ENCODE peak calls at places on chromosomes 7 and 10, in four cellular contexts. One of them, this sample, is unnamed.

GRCh38 chr10:30383366-30383765 is 34.3 kb upstream of the MTPAP start:
- DNase-seq in H1: no peak
- DNase-seq in HepG2: no peak
- DNase-seq in GM12878: no peak
- DNase-seq in this sample: no peak

GRCh38 chr7:23473848-23474097 is 3.5 kb upstream of the IGF2BP3 start:
- DNase-seq in H1: no peak
- DNase-seq in HepG2: peak; percentile 23
- DNase-seq in GM12878: no peak
- DNase-seq in this sample: no peak

GRCh38 chr10:58064714-58065528 is 202.8 kb downstream of the IPMK start:
- DNase-seq in H1: no peak
- DNase-seq in HepG2: peak; percentile 35
- DNase-seq in GM12878: no peak
- DNase-seq in this sample: peak; percentile 43

GRCh38 chr7:37921340-37921805 is 933 bp downstream of the EPDR1 start:
- DNase-seq in H1: no peak
- DNase-seq in HepG2: peak; percentile 60
- DNase-seq in GM12878: no peak
- DNase-seq in this sample: peak; percentile 80

GRCh38 chr7:16668049-16668858 is 22.3 kb downstream of the BZW2 start:
- DNase-seq in H1: no peak
- DNase-seq in HepG2: peak; percentile 10
- DNase-seq in GM12878: no peak
- DNase-seq in this sample: peak; percentile 54

GRCh38 chr10:60747817-60748469 is 30.3 kb upstream of the CDK1 start:
- DNase-seq in H1: no peak
- DNase-seq in HepG2: no peak
- DNase-seq in GM12878: no peak
- DNase-seq in this sample: no peak

GRCh38 chr10:79176949-79177602 is 108.3 kb downstream of the ZMIZ1 start:
- DNase-seq in H1: no peak
- DNase-seq in HepG2: peak; percentile 65
- DNase-seq in GM12878: no peak
- DNase-seq in this sample: peak; percentile 75

GRCh38 chr10:14782691-14783363 is 8.1 kb upstream of the FAM107B start:
- DNase-seq in H1: peak; percentile 9
- DNase-seq in HepG2: peak; percentile 56
- DNase-seq in GM12878: no peak
- DNase-seq in this sample: no peak

GRCh38 chr7:44244282-44244681 is 43.5 kb downstream of the YKT6 start:
- DNase-seq in H1: no peak
- DNase-seq in HepG2: no peak
- DNase-seq in GM12878: no peak
- DNase-seq in this sample: peak; percentile 85

GRCh38 chr7:85004402-85004801 is 182.5 kb downstream of the SEMA3D start:
- DNase-seq in H1: no peak
- DNase-seq in HepG2: no peak
- DNase-seq in GM12878: no peak
- DNase-seq in this sample: no peak

GRCh38 chr7:13291010-13291409 is 603.6 kb downstream of the ARL4A start:
- DNase-seq in H1: no peak
- DNase-seq in HepG2: no peak
- DNase-seq in GM12878: no peak
- DNase-seq in this sample: no peak

GRCh38 chr10:92027141-92027540 is 103.6 kb downstream of the BTAF1 start:
- DNase-seq in H1: no peak
- DNase-seq in HepG2: peak; percentile 38
- DNase-seq in GM12878: no peak
- DNase-seq in this sample: no peak

GRCh38 chr10:92024700-92025099 is 101.1 kb downstream of the BTAF1 start:
- DNase-seq in H1: no peak
- DNase-seq in HepG2: no peak
- DNase-seq in GM12878: no peak
- DNase-seq in this sample: no peak
- TF ChIP-seq TCF12 in H1: no peak
- TF ChIP-seq TCF12 in HepG2: no peak
- TF ChIP-seq TCF12 in GM12878: no peak
- TF ChIP-seq TCF12 in this sample: no peak

GRCh38 chr7:121510858-121511482 is 114.9 kb upstream of the FAM3C start:
- DNase-seq in H1: no peak
- DNase-seq in HepG2: no peak
- DNase-seq in GM12878: no peak
- DNase-seq in this sample: no peak
- TF ChIP-seq TCF12 in H1: no peak
- TF ChIP-seq TCF12 in HepG2: no peak
- TF ChIP-seq TCF12 in GM12878: no peak
- TF ChIP-seq TCF12 in this sample: no peak

GRCh38 chr10:310371-310770 is 175.1 kb downstream of the ZMYND11 start:
- DNase-seq in H1: no peak
- DNase-seq in HepG2: no peak
- DNase-seq in GM12878: no peak
- DNase-seq in this sample: no peak
- TF ChIP-seq TCF12 in H1: no peak
- TF ChIP-seq TCF12 in HepG2: no peak
- TF ChIP-seq TCF12 in GM12878: no peak
- TF ChIP-seq TCF12 in this sample: no peak

GRCh38 chr10:48399056-48399541 is 92.6 kb downstream of the MAPK8 start:
- DNase-seq in H1: no peak
- DNase-seq in HepG2: no peak
- DNase-seq in GM12878: no peak
- DNase-seq in this sample: no peak
- TF ChIP-seq TCF12 in H1: no peak
- TF ChIP-seq TCF12 in HepG2: no peak
- TF ChIP-seq TCF12 in GM12878: no peak
- TF ChIP-seq TCF12 in this sample: no peak

GRCh38 chr10:94197241-94197640 is 165.5 kb downstream of the NOC3L start:
- DNase-seq in H1: no peak
- DNase-seq in HepG2: no peak
- DNase-seq in GM12878: no peak
- DNase-seq in this sample: no peak
- TF ChIP-seq TCF12 in H1: no peak
- TF ChIP-seq TCF12 in HepG2: no peak
- TF ChIP-seq TCF12 in GM12878: no peak
- TF ChIP-seq TCF12 in this sample: no peak

GRCh38 chr10:103793429-103793828 is 61.9 kb downstream of the SH3PXD2A start:
- DNase-seq in H1: no peak
- DNase-seq in HepG2: peak; percentile 62
- DNase-seq in GM12878: no peak
- DNase-seq in this sample: no peak

GRCh38 chr10:103795634-103796265 is 59.6 kb downstream of the SH3PXD2A start:
- DNase-seq in H1: no peak
- DNase-seq in HepG2: no peak
- DNase-seq in GM12878: no peak
- DNase-seq in this sample: peak; percentile 71

GRCh38 chr10:103792547-103792946 is 62.8 kb downstream of the SH3PXD2A start:
- DNase-seq in H1: no peak
- DNase-seq in HepG2: no peak
- DNase-seq in GM12878: no peak
- DNase-seq in this sample: no peak

GRCh38 chr10:103794996-103795395 is 60.4 kb downstream of the SH3PXD2A start:
- DNase-seq in H1: no peak
- DNase-seq in HepG2: no peak
- DNase-seq in GM12878: no peak
- DNase-seq in this sample: no peak

DNA sequence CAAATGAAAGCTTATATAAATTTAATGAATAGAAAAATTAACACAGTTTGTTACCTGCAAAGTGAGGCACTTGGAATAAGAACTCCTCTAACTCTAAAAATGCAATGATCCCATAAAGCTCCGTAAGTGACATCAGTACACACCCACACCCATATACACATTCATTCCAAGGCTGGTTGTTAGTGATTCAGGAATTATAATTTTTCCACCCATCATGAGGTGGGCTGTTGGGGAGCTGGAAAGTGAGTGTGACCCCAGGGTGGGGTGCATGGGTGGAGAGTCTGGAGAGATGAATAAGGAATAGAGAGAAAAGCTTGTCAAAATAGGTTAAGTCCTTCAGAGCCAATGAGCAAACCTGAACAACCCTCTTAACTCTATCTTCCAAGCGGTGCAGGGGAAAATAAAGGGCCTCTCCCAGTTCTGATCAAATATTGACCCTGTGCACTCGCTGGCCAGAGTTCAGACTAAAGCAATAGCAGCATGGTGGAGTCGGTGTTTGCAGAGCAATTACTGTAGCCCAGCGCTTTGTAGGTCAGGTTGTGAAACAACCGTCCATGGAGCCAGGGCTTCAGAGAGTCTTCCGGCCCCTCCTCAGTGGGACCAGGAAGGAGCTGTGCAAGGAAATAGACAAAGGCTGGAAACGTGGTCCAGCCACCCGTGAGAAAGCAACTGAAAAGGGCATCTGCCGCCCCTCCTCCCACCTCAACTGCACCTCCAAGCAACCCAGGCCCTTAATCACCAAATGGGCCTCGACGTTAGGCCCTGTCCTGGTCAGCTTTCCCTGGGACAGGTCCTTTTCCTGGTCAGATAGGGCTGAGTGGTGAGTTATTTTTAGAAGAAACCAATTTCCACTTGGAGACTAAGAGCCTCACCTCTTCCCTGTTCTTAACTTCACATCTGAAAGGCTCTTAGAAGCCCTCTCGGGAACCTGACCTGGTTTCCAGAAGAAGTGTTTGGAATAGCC is 61.2 kb downstream of the SH3PXD2A start:
- DNase-seq in H1: no peak
- DNase-seq in HepG2: peak; percentile 99
- DNase-seq in GM12878: no peak
- DNase-seq in this sample: no peak
- TF ChIP-seq TCF12 in H1: no peak
- TF ChIP-seq TCF12 in HepG2: peak; percentile 94
- TF ChIP-seq TCF12 in GM12878: no peak
- TF ChIP-seq TCF12 in this sample: no peak

GRCh38 chr10:63478564-63478963 is 12.8 kb upstream of the JMJD1C start:
- DNase-seq in H1: no peak
- DNase-seq in HepG2: no peak
- DNase-seq in GM12878: no peak
- DNase-seq in this sample: no peak
- TF ChIP-seq TCF12 in H1: peak; percentile 18
- TF ChIP-seq TCF12 in HepG2: no peak
- TF ChIP-seq TCF12 in GM12878: no peak
- TF ChIP-seq TCF12 in this sample: no peak

DNA sequence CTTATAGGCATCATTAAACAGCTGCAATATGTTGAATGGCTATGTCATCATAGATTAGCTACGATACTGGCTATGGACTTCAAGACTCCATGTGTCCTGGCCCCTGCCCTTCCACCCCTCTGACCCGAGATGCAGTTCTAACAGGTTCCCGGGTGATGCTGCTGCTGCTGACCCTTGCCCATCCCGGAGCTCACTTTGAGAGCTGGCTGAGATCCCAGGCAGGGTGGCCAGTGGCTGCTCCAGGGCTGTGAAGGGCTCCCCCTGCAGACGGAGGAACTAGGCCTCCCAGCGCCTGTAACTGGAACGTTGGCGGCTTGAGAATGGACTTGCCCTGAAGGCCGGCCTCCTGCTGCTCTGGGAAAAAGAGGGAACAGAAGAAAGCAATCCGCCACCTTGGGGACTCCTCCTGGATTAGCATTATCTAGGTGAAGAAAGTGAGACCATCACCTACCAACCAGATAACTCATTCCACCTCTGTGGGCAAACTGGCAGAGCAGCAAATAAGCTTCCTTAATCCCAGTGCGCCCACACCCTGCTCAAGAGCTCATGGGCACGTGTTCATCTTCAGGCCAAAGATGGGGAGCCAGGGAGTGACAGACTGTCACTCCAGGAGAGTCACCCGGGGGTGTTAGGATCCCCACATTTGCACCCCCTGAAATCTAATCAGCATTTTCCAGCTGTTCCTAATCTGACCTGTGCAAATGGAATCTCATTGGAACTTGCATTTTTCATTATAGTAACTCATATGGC is 56.8 kb downstream of the PARP12 start:
- DNase-seq in H1: peak; percentile 47
- DNase-seq in HepG2: peak; percentile 48
- DNase-seq in GM12878: no peak
- DNase-seq in this sample: no peak
- TF ChIP-seq TCF12 in H1: no peak
- TF ChIP-seq TCF12 in HepG2: no peak
- TF ChIP-seq TCF12 in GM12878: no peak
- TF ChIP-seq TCF12 in this sample: no peak

GRCh38 chr7:106430535-106431455 is 146.0 kb upstream of the NAMPT start:
- DNase-seq in H1: no peak
- DNase-seq in HepG2: no peak
- DNase-seq in GM12878: no peak
- DNase-seq in this sample: no peak
- TF ChIP-seq TCF12 in H1: no peak
- TF ChIP-seq TCF12 in HepG2: no peak
- TF ChIP-seq TCF12 in GM12878: no peak
- TF ChIP-seq TCF12 in this sample: no peak

GRCh38 chr7:134703781-134704180 is 57.1 kb downstream of the BPGM start:
- DNase-seq in H1: no peak
- DNase-seq in HepG2: peak; percentile 8
- DNase-seq in GM12878: no peak
- DNase-seq in this sample: no peak
- TF ChIP-seq TCF12 in H1: no peak
- TF ChIP-seq TCF12 in HepG2: no peak
- TF ChIP-seq TCF12 in GM12878: no peak
- TF ChIP-seq TCF12 in this sample: no peak